ENCODE peak calls at places on chromosomes 7 and 10, in seven cellular contexts. N, H, W, G, O, X and L are unnamed samples.

GRCh38 chr10:132479603-132480221 is 57.9 kb upstream of the INPP5A start:
- DNase-seq in N (no peak), H (no peak), W (no peak), G (no peak), O (no peak), X (no peak), L (no peak)

GRCh38 chr10:18523858-18524257 is 127.5 kb downstream of the NSUN6 start:
- DNase-seq in N (no peak), H (no peak), W (no peak), G (no peak), O (no peak), X (no peak), L (no peak)

GRCh38 chr7:148701414-148701813 is 2.7 kb downstream of the CUL1 start:
- DNase-seq in N (peak), H (peak), W (no peak), G (no peak), O (no peak), X (no peak), L (peak)

GRCh38 chr7:22841954-22842353 is 19.3 kb upstream of the TOMM7 start:
- DNase-seq in N (peak), H (peak), W (no peak), G (no peak), O (no peak), X (no peak), L (no peak)

GRCh38 chr10:26860026-26860541 is 674 bp downstream of the ABI1 start:
- DNase-seq in N (peak), H (peak), W (peak), G (peak), O (peak), X (no peak), L (peak)

GRCh38 chr7:28408974-28409715 is 3.2 kb upstream of the CREB5 start:
- DNase-seq in N (peak), H (peak), W (peak), G (peak), O (peak), X (peak), L (peak)

GRCh38 chr7:38492010-38492409 is 139.2 kb downstream of the AMPH start:
- DNase-seq in N (peak), H (no peak), W (no peak), G (peak), O (no peak), X (no peak), L (no peak)

GRCh38 chr7:101696-102376 is 90.5 kb upstream of the FAM20C start:
- DNase-seq in N (peak), H (peak), W (no peak), G (peak), O (peak), X (no peak), L (peak)

GRCh38 chr7:45606050-45606449 is 31.9 kb downstream of the ADCY1 start:
- DNase-seq in N (no peak), H (no peak), W (no peak), G (no peak), O (no peak), X (no peak), L (no peak)

GRCh38 chr10:127082651-127083050 is 113.7 kb downstream of the INSYN2A start:
- DNase-seq in N (no peak), H (no peak), W (no peak), G (no peak), O (no peak), X (no peak), L (no peak)

GRCh38 chr7:158655931-158656441 is 48.6 kb downstream of the NCAPG2 start:
- DNase-seq in N (no peak), H (no peak), W (no peak), G (no peak), O (no peak), X (no peak), L (no peak)

GRCh38 chr10:86266446-86267242 is 100.0 kb downstream of the GRID1 start:
- DNase-seq in N (no peak), H (no peak), W (no peak), G (peak), O (no peak), X (no peak), L (no peak)

GRCh38 chr7:28065721-28066285 is 114.8 kb downstream of the JAZF1 start:
- DNase-seq in N (peak), H (no peak), W (no peak), G (no peak), O (peak), X (no peak), L (no peak)

GRCh38 chr7:150973571-150974451 is 4.3 kb downstream of the KCNH2 start:
- DNase-seq in N (no peak), H (no peak), W (no peak), G (peak), O (no peak), X (no peak), L (no peak)

GRCh38 chr7:130372402-130372801 is 7.9 kb upstream of the CPA1 start:
- DNase-seq in N (no peak), H (no peak), W (no peak), G (no peak), O (no peak), X (no peak), L (no peak)

GRCh38 chr10:34539533-34540315 is 275.4 kb downstream of the PARD3 start:
- DNase-seq in N (no peak), H (no peak), W (no peak), G (no peak), O (no peak), X (no peak), L (peak)

GRCh38 chr10:118698421-118698820 is 56.3 kb downstream of the CACUL1 start:
- DNase-seq in N (peak), H (peak), W (no peak), G (no peak), O (no peak), X (no peak), L (peak)

GRCh38 chr10:30154561-30154960 is 95.2 kb upstream of the JCAD start:
- DNase-seq in N (no peak), H (no peak), W (no peak), G (no peak), O (no peak), X (no peak), L (no peak)
- H2BK120ac ChIP-seq in N (no peak), H (no peak), W (no peak), G (no peak), O (no peak), X (no peak), L (no peak)

GRCh38 chr10:78729810-78730209 is 339.0 kb upstream of the ZMIZ1 start:
- DNase-seq in N (no peak), H (no peak), W (no peak), G (no peak), O (no peak), X (no peak), L (no peak)

GRCh38 chr10:78729366-78729765 is 339.4 kb upstream of the ZMIZ1 start:
- DNase-seq in N (no peak), H (no peak), W (no peak), G (no peak), O (no peak), X (no peak), L (no peak)

GRCh38 chr10:78732381-78732780 is 336.4 kb upstream of the ZMIZ1 start:
- DNase-seq in N (no peak), H (no peak), W (no peak), G (no peak), O (no peak), X (no peak), L (no peak)

GRCh38 chr10:78731675-78732074 is 337.1 kb upstream of the ZMIZ1 start:
- DNase-seq in N (no peak), H (no peak), W (no peak), G (no peak), O (no peak), X (no peak), L (no peak)

DNA sequence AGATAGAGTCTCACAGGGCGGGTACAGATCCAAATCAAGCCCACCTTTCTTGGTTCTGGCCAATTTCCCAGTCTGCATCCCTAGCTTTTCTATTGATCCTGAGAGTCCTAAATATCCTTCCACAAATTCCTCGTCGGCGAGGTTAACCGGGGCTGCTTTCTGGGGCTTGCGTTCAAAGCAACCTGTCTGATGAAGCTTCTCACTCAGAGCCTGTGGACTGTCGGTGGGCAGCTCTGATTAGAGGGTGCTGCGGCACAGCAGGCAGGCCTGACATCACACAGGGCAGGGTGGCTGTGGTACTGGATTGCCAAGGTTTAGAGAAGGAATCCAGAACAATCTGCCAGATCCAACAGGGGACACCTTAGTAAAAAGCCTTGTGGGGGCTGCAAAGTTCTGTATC is 338.0 kb upstream of the ZMIZ1 start:
- DNase-seq in N (no peak), H (no peak), W (no peak), G (no peak), O (no peak), X (no peak), L (no peak)
- H3K23ac ChIP-seq in N (no peak), H (no peak), W (no peak), G (no peak), O (no peak), X (no peak), L (no peak)

GRCh38 chr7:141280100-141280499 is 206.2 kb downstream of the TMEM178B start:
- DNase-seq in N (no peak), H (no peak), W (no peak), G (no peak), O (no peak), X (no peak), L (no peak)

GRCh38 chr7:141276031-141276430 is 202.2 kb downstream of the TMEM178B start:
- DNase-seq in N (no peak), H (no peak), W (no peak), G (no peak), O (no peak), X (no peak), L (no peak)

GRCh38 chr7:141272417-141272816 is 198.6 kb downstream of the TMEM178B start:
- DNase-seq in N (peak), H (no peak), W (no peak), G (no peak), O (no peak), X (no peak), L (no peak)

GRCh38 chr7:141271451-141271850 is 197.6 kb downstream of the TMEM178B start:
- DNase-seq in N (no peak), H (no peak), W (no peak), G (no peak), O (no peak), X (no peak), L (no peak)

GRCh38 chr7:141275350-141275749 is 201.5 kb downstream of the TMEM178B start:
- DNase-seq in N (peak), H (no peak), W (no peak), G (no peak), O (no peak), X (no peak), L (no peak)
- H2BK120ac ChIP-seq in N (no peak), H (no peak), W (no peak), G (no peak), O (no peak), X (no peak), L (no peak)

GRCh38 chr10:97707134-97707861 is 6.2 kb upstream of the MARVELD1 start:
- DNase-seq in N (no peak), H (no peak), W (no peak), G (no peak), O (no peak), X (no peak), L (no peak)

GRCh38 chr10:97709746-97710078 is 3.8 kb upstream of the MARVELD1 start:
- DNase-seq in N (no peak), H (no peak), W (no peak), G (no peak), O (no peak), X (no peak), L (no peak)

GRCh38 chr10:97708167-97708566 is 5.4 kb upstream of the MARVELD1 start:
- DNase-seq in N (no peak), H (no peak), W (no peak), G (no peak), O (peak), X (no peak), L (no peak)

GRCh38 chr10:97711640-97712267 is 1.8 kb upstream of the MARVELD1 start:
- DNase-seq in N (no peak), H (no peak), W (no peak), G (no peak), O (no peak), X (no peak), L (no peak)

DNA sequence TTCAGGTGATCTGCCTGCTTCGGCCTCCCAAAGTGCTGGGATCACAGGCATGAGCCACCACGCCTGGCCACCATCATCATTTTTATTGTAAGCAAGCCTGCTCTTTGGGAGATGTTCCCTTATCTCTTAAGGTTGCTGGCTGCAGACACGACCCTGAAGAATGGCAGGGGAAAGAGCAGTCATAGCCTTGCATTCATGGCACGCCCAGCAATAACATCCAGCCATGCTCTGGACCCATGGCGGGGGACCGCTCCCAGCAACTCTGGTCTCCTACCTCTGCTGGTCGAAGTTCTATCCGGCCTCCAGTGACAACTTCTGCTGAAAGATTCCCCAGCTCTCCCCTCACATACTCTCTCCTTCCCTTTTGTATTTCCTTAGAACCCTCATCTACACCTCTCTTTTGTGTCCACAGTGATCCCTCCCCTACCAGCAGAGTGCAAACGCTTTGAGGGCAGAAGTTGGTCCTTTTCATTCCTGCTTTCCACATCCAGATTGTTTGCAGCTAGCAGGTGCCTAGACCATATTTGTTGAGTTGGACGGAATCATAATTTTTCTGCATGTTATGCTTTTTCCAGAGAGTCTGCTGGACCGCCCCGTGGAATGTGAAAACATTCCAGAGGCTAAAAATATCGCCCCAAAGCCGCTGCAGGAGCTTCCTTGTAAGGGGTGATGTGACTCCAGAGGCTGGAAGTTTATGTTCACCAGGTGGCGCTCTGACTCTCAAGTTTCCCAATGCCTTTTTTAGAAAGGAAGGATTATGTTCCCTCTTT is 4.4 kb upstream of the MARVELD1 start:
- DNase-seq in N (peak), H (peak), W (peak), G (peak), O (peak), X (no peak), L (peak)
- H3K23ac ChIP-seq in N (no peak), H (no peak), W (no peak), G (no peak), O (no peak), X (no peak), L (no peak)